ENCODE peak calls at places on chromosomes 1 and 21, in eight cellular contexts. W is IMR-90, Q is sigmoid colon, J is GM23248, U is ovary, X is left ventricle myocardium inferior, Z is Karpas-422, N is aorta. P is an unnamed sample.
A peak's percentile ranks its signal among the peaks of the same experiment; 100 is the strongest.

GRCh38 chr1:2989976-2990375 is 31.3 kb upstream of the ACTRT2 start:
- DNase-seq in Z (no peak), W (no peak), Q (peak; percentile 50), N (peak; percentile 63), J (no peak), X (peak; percentile 10), U (no peak), P (no peak)

GRCh38 chr1:47647327-47647845 is 209.5 kb downstream of the FOXD2 start:
- DNase-seq in N (no peak), J (no peak), W (no peak), U (no peak), X (no peak), Q (peak; percentile 19), Z (no peak), P (no peak)

GRCh38 chr1:17565551-17565971 is 26.1 kb downstream of the ARHGEF10L start:
- DNase-seq in Q (no peak), X (no peak), J (no peak), N (no peak), W (no peak), Z (no peak), U (no peak), P (no peak)

GRCh38 chr1:106268070-106268469 is 788.4 kb upstream of the PRMT6 start:
- DNase-seq in N (no peak), Z (no peak), U (no peak), Q (no peak), X (no peak), W (no peak), J (peak; percentile 29), P (no peak)

GRCh38 chr1:248855580-248855979 is 3.3 kb downstream of the ZNF692 start:
- DNase-seq in Z (no peak), N (no peak), U (no peak), X (no peak), J (no peak), W (no peak), Q (no peak), P (no peak)

GRCh38 chr1:182739545-182739944 is 50.0 kb upstream of the NPL start:
- DNase-seq in Z (no peak), N (no peak), W (no peak), J (no peak), X (no peak), U (peak; percentile 81), Q (no peak), P (no peak)

GRCh38 chr1:84370831-84371394 is 27.4 kb upstream of the DNASE2B start:
- DNase-seq in Z (no peak), N (no peak), Q (no peak), X (no peak), W (peak; percentile 88), U (no peak), J (peak; percentile 83), P (no peak)

GRCh38 chr1:12595839-12596821 is 21.9 kb downstream of the DHRS3 start:
- DNase-seq in N (peak; percentile 96), Q (peak; percentile 97), J (peak; percentile 99), W (peak; percentile 98), Z (no peak), U (peak; percentile 92), X (peak; percentile 91), P (peak; percentile 19)

GRCh38 chr1:43339584-43340232 is 2.1 kb downstream of the MPL start:
- DNase-seq in X (no peak), J (no peak), Q (peak; percentile 20), Z (no peak), N (peak; percentile 41), U (no peak), W (no peak), P (no peak)

GRCh38 chr1:223665592-223666312 is at the start of gene CAPN8:
- DNase-seq in U (no peak), Z (no peak), J (peak; percentile 20), X (no peak), Q (no peak), N (no peak), W (no peak), P (no peak)

GRCh38 chr1:59057211-59057694 is 239.6 kb upstream of the FGGY start:
- DNase-seq in W (peak; percentile 93), Z (no peak), N (peak; percentile 87), U (peak; percentile 81), Q (peak; percentile 92), J (peak; percentile 99), X (peak; percentile 84), P (no peak)

GRCh38 chr1:203945030-203945429 is 83.6 kb downstream of the SNRPE start:
- DNase-seq in N (no peak), Z (no peak), W (no peak), X (no peak), Q (no peak), U (no peak), J (no peak), P (no peak)

GRCh38 chr1:192559115-192560006 is 16.2 kb upstream of the RGS1 start:
- DNase-seq in N (no peak), W (peak; percentile 98), U (no peak), Q (no peak), Z (no peak), X (no peak), J (peak; percentile 96), P (no peak)

GRCh38 chr1:169508432-169509338 is 22.9 kb upstream of the SLC19A2 start:
- DNase-seq in N (no peak), J (no peak), Q (no peak), X (no peak), W (no peak), U (no peak), Z (no peak), P (no peak)

GRCh38 chr21:38920631-38921398 is 115.1 kb downstream of the ETS2 start:
- DNase-seq in Q (peak; percentile 61), W (peak; percentile 72), U (peak; percentile 53), X (no peak), Z (no peak), N (no peak), J (peak; percentile 68), P (no peak)

GRCh38 chr21:38922474-38922873 is 116.7 kb downstream of the ETS2 start:
- DNase-seq in U (no peak), Q (no peak), N (no peak), X (no peak), Z (no peak), W (no peak), J (no peak), P (no peak)

GRCh38 chr21:38918629-38919346 is 113.1 kb downstream of the ETS2 start:
- DNase-seq in Q (peak; percentile 19), Z (no peak), X (no peak), N (no peak), U (no peak), W (no peak), J (no peak), P (no peak)

GRCh38 chr21:38924954-38925353 is 119.2 kb downstream of the ETS2 start:
- DNase-seq in Z (no peak), U (no peak), J (no peak), Q (no peak), W (no peak), X (no peak), N (no peak), P (no peak)

GRCh38 chr21:38921511-38922215 is 115.9 kb downstream of the ETS2 start:
- DNase-seq in N (no peak), W (no peak), J (no peak), X (no peak), Q (no peak), Z (no peak), U (no peak), P (no peak)
- H3K27ac ChIP-seq in N (peak overlapping the region; percentile 81), W (no peak overlapping the region), J (peak overlapping the region; percentile 22), X (peak overlapping the region; percentile 63), Q (peak overlapping the region; percentile 74), Z (no peak overlapping the region), U (peak overlapping the region; percentile 73), P (no peak overlapping the region)

DNA sequence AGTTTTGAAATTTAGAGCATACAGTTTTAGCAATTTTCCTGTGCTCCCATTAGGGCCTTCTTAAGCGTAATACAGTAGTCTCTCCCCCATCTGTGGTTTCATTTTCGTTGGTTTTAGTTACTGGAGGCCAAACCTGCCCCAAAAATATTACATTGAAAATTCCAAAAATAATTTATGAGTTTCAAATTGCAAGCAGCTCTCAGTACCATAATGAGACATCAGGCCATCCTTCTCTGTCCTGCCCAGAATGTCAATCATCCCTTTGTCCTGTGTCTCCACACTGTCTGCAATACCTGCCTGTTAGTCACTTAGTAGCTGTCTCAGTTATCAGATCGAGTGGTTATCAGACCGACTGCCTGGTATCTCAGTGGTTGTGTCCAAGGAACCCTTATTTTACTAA is 45.4 kb downstream of the ADSS2 start:
- DNase-seq in Q (no peak), J (no peak), Z (no peak), W (no peak), U (no peak), N (no peak), X (no peak), P (no peak)
- H3K4me3 ChIP-seq in Q (no peak overlapping the region), J (no peak overlapping the region), Z (no peak overlapping the region), W (no peak overlapping the region), U (no peak overlapping the region), N (no peak overlapping the region), X (no peak overlapping the region), P (no peak overlapping the region)

GRCh38 chr1:235860829-235861228 is 5.9 kb downstream of the LYST start:
- DNase-seq in Z (no peak), U (no peak), J (no peak), X (no peak), N (no peak), W (no peak), Q (no peak), P (no peak)
- H3K27ac ChIP-seq in Z (no peak overlapping the region), U (no peak overlapping the region), J (no peak overlapping the region), X (no peak overlapping the region), N (no peak overlapping the region), W (no peak overlapping the region), Q (no peak overlapping the region), P (no peak overlapping the region)

GRCh38 chr21:30996728-30997127 is 41.5 kb downstream of the KRTAP19-8 start:
- DNase-seq in X (no peak), N (no peak), U (no peak), J (no peak), Q (no peak), W (no peak), Z (no peak), P (no peak)
- H3K4me3 ChIP-seq in X (no peak overlapping the region), N (no peak overlapping the region), U (no peak overlapping the region), J (no peak overlapping the region), Q (no peak overlapping the region), W (no peak overlapping the region), Z (no peak overlapping the region), P (no peak overlapping the region)

DNA sequence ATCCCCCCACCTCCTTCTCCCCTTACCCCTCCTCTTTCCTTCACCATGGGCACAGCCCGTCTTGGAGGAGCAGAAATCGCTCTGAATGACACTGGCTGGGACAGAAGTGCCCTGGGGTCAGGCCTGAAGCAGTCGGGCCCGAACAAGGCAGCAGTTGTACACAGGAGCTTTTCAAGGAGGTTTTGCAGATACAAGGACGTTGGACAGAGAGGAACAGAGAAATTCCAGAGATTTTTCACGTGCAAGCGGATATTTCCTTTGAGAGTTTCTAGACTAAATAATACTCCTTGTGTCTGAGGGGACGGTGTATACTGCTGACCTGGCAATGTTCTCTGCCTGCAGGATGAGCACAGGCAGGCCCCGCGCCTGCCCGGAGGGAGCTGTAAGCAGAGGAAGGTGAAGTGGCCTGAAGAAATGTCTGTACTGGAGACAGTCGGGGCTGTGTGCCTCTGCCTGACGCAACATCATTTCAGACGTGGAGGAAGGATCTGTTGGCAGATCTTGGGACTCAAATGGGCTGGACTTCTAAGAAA is 95.3 kb upstream of the SLC25A33 start:
- DNase-seq in U (peak; percentile 77), J (no peak), Q (no peak), W (peak; percentile 76), Z (no peak), N (no peak), X (no peak), P (no peak)
- H3K27ac ChIP-seq in U (no peak overlapping the region), J (no peak overlapping the region), Q (peak overlapping the region; percentile 76), W (peak overlapping the region; percentile 87), Z (no peak overlapping the region), N (peak overlapping the region; percentile 54), X (peak overlapping the region; percentile 91), P (no peak overlapping the region)

GRCh38 chr1:228275435-228276342 is 67.8 kb downstream of the OBSCN start:
- DNase-seq in W (peak; percentile 82), N (peak; percentile 95), Q (peak; percentile 96), X (peak; percentile 88), Z (peak; percentile 89), U (peak; percentile 92), J (peak; percentile 95), P (peak; percentile 82)
- H3K4me3 ChIP-seq in W (peak overlapping the region; percentile 78), N (peak overlapping the region; percentile 68), Q (peak overlapping the region; percentile 51), X (peak overlapping the region; percentile 75), Z (peak overlapping the region; percentile 55), U (peak overlapping the region; percentile 61), J (peak overlapping the region; percentile 78), P (peak overlapping the region; percentile 77)